ENCODE peak calls at places on chromosomes 4 and X, in five cellular contexts. One of them, this sample, is unnamed.
A peak's percentile ranks its signal among the peaks of the same experiment; 100 is the strongest.

GRCh38 chrX:81238166-81238565 is 36.3 kb downstream of the SH3BGRL start:
- DNase-seq in H1: no peak
- DNase-seq in left lung: no peak
- DNase-seq in AG04450: no peak
- DNase-seq in type B pancreatic cell: no peak
- DNase-seq in this sample: no peak

GRCh38 chr4:8910100-8910821 is 38.6 kb upstream of the HMX1 start:
- DNase-seq in left lung: no peak
- DNase-seq in AG04450: no peak
- DNase-seq in H1: no peak
- DNase-seq in type B pancreatic cell: peak; percentile 66
- DNase-seq in this sample: no peak

GRCh38 chr4:177322881-177323280 is 13.2 kb downstream of the NEIL3 start:
- DNase-seq in H1: no peak
- DNase-seq in AG04450: no peak
- DNase-seq in type B pancreatic cell: no peak
- DNase-seq in left lung: no peak
- DNase-seq in this sample: no peak

GRCh38 chr4:119041951-119042560 is 93.6 kb upstream of the MYOZ2 start:
- DNase-seq in left lung: no peak
- DNase-seq in H1: peak; percentile 53
- DNase-seq in type B pancreatic cell: no peak
- DNase-seq in AG04450: peak; percentile 61
- DNase-seq in this sample: no peak

GRCh38 chr4:145933134-145933533 is 5.5 kb downstream of the ZNF827 start:
- DNase-seq in type B pancreatic cell: no peak
- DNase-seq in AG04450: no peak
- DNase-seq in left lung: no peak
- DNase-seq in H1: no peak
- DNase-seq in this sample: no peak

GRCh38 chr4:26110493-26110892 is 196.5 kb downstream of the SMIM20 start:
- DNase-seq in H1: no peak
- DNase-seq in type B pancreatic cell: no peak
- DNase-seq in left lung: no peak
- DNase-seq in AG04450: no peak
- DNase-seq in this sample: no peak

GRCh38 chr4:116923389-116923788 is 162.0 kb downstream of the TRAM1L1 start:
- DNase-seq in AG04450: no peak
- DNase-seq in left lung: no peak
- DNase-seq in type B pancreatic cell: no peak
- DNase-seq in H1: no peak
- DNase-seq in this sample: no peak

GRCh38 chr4:136864580-136865185 is 667.6 kb downstream of the PCDH18 start:
- DNase-seq in AG04450: peak; percentile 58
- DNase-seq in type B pancreatic cell: no peak
- DNase-seq in left lung: no peak
- DNase-seq in H1: no peak
- DNase-seq in this sample: no peak

GRCh38 chr4:145805490-145805889 is 125.5 kb downstream of the C4orf51 start:
- DNase-seq in type B pancreatic cell: no peak
- DNase-seq in left lung: no peak
- DNase-seq in H1: peak; percentile 71
- DNase-seq in AG04450: no peak
- DNase-seq in this sample: no peak

GRCh38 chr4:77599378-77599777 is 6.2 kb upstream of the CXCL13 start:
- DNase-seq in H1: no peak
- DNase-seq in AG04450: no peak
- DNase-seq in left lung: no peak
- DNase-seq in type B pancreatic cell: no peak
- DNase-seq in this sample: no peak
- TF ChIP-seq CTCF in H1: peak; percentile 73
- TF ChIP-seq CTCF in AG04450: peak; percentile 70
- TF ChIP-seq CTCF in left lung: peak; percentile 58
- TF ChIP-seq CTCF in type B pancreatic cell: peak; percentile 70
- TF ChIP-seq CTCF in this sample: peak; percentile 54

DNA sequence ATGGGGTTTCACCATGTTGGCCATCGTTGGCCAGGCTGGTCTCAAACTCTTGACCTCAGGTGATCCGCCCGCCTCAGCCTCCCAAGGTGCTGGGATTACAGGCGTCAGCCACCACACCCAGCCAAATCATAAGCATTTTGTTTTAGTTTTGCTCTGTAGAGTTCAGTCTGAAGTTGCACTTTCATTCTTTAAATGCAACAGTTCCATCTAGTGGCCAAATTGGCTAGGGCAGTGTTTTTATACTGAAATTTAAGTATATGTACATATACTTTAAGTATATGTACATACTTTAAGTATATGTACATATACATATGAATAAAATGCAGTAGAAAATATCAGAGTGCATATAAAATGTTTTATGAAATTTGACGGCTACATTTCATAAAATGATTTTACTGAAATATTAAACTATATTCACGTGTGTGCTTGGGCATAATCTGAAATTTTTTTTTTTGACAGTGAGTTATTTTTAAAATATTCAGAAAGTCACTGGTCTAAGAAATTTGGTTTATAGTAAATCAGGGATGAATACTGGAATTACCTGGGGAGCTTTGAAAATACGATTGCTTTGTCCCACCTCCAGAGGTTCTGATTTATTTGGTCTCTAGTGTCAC is 145.5 kb downstream of the NWD2 start:
- DNase-seq in type B pancreatic cell: no peak
- DNase-seq in H1: no peak
- DNase-seq in left lung: no peak
- DNase-seq in AG04450: no peak
- DNase-seq in this sample: no peak
- TF ChIP-seq CTCF in type B pancreatic cell: peak; percentile 94
- TF ChIP-seq CTCF in H1: peak; percentile 47
- TF ChIP-seq CTCF in left lung: peak; percentile 50
- TF ChIP-seq CTCF in AG04450: peak; percentile 78
- TF ChIP-seq CTCF in this sample: peak; percentile 76

DNA sequence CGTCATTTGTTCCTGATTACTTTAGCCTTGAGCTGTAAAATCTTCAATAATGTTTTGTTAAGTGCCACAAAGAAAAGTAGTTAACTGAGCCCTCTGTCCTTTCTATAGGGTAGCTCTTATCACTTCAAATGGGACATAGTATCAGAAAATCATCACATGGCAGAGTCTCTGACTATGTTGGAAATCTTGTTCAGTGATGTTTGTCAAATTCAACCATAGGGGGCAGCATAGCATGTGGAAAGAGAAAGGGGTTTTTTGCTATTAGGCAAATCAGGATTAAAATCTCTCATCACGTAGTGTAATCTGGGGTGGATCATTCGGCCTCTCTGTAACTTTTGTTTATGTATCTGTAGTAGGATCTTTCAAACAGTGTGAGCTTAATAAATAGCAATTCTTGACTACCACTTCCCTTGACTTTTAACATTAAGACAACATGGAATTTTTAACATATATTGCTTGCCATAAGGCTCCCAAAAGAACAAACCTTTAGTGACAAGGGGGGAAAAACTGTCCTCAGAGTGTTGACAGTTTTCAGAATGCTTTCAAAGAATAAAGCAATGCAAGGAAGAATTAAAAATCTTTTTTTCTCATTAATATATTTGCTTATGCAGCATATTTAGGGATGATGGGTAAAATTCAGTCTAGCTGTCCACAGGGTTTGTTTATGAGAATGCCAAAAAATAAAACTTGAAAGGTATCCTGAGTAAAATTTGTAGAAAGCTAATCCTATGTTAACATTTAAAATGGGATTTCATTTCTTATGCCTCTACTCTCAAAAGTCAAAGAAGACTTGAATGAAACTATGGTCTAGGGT is 127.2 kb downstream of the FBXW7 start:
- DNase-seq in type B pancreatic cell: no peak
- DNase-seq in AG04450: no peak
- DNase-seq in H1: no peak
- DNase-seq in left lung: no peak
- DNase-seq in this sample: no peak
- TF ChIP-seq CTCF in type B pancreatic cell: peak; percentile 81
- TF ChIP-seq CTCF in AG04450: peak; percentile 68
- TF ChIP-seq CTCF in H1: peak; percentile 54
- TF ChIP-seq CTCF in left lung: peak; percentile 53
- TF ChIP-seq CTCF in this sample: peak; percentile 59

GRCh38 chr4:184959786-184960185 is 58.5 kb upstream of the HELT start:
- DNase-seq in AG04450: no peak
- DNase-seq in H1: no peak
- DNase-seq in type B pancreatic cell: no peak
- DNase-seq in left lung: no peak
- DNase-seq in this sample: no peak

GRCh38 chr4:184960505-184960971 is 57.8 kb upstream of the HELT start:
- DNase-seq in H1: no peak
- DNase-seq in left lung: no peak
- DNase-seq in type B pancreatic cell: no peak
- DNase-seq in AG04450: no peak
- DNase-seq in this sample: no peak

GRCh38 chr4:184959309-184959708 is 59.0 kb upstream of the HELT start:
- DNase-seq in left lung: no peak
- DNase-seq in type B pancreatic cell: peak; percentile 43
- DNase-seq in AG04450: no peak
- DNase-seq in H1: no peak
- DNase-seq in this sample: no peak

GRCh38 chr4:184962125-184962638 is 56.1 kb upstream of the HELT start:
- DNase-seq in AG04450: no peak
- DNase-seq in left lung: no peak
- DNase-seq in H1: no peak
- DNase-seq in type B pancreatic cell: no peak
- DNase-seq in this sample: no peak

DNA sequence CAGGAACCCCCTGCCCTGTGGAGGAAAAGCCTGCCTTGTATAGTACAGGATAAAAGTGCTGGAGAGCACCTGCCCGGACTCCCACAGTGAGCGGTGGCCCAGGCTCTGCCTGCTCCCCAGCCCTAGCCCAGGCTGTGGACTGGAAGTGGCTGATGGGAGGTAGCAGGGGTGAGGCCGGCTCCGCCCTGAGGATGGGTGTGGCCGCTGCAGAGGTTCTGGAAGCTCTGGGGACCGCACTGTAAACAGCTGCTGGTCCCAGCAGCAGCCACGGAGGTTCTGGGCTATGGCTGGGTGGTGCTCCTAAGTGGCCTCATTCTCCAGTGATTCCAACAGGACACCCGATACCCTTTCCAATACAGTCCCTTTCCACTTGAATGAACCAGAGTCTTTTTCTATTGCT is 56.6 kb upstream of the HELT start:
- DNase-seq in type B pancreatic cell: no peak
- DNase-seq in AG04450: no peak
- DNase-seq in H1: no peak
- DNase-seq in left lung: no peak
- DNase-seq in this sample: no peak
- TF ChIP-seq CTCF in type B pancreatic cell: no peak
- TF ChIP-seq CTCF in AG04450: no peak
- TF ChIP-seq CTCF in H1: no peak
- TF ChIP-seq CTCF in left lung: no peak
- TF ChIP-seq CTCF in this sample: no peak

DNA sequence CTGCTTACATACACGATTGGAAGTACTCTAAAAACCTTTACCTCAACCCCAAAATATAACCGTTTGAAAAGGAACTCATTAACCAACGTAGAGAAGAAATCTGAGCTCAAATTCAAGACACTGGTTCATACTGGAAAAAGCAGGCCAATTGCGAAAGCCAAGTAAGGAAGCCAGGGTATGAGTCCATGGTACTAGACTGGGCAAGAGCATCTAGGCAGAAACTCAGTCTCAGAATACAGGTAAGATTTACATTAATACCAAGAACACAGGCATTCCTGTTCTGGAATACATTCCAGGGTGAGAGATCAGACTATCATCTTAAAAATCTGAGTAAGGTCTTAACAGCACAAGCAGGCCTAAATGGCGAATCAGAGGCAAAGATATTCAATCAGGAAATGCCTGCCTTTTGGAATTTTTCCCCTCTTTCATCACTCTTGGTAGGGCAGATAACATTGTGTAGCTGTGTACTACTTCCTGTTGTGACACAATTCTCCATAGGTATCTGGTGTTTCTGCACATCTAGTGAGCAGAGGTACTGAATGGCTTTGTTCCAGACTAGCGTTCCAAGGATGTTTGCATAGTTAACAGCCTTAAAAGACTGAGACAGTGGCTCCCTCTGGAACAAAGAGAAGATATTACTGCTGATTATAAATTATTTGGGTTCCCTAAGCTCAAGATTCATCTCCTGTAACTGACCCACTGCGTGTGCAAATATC is 311.3 kb downstream of the PCDH19 start:
- DNase-seq in H1: no peak
- DNase-seq in left lung: no peak
- DNase-seq in AG04450: no peak
- DNase-seq in type B pancreatic cell: no peak
- DNase-seq in this sample: no peak
- TF ChIP-seq CTCF in H1: no peak
- TF ChIP-seq CTCF in left lung: no peak
- TF ChIP-seq CTCF in AG04450: no peak
- TF ChIP-seq CTCF in type B pancreatic cell: no peak
- TF ChIP-seq CTCF in this sample: no peak

GRCh38 chr4:89837385-89837995 is 529 bp upstream of the SNCA start:
- DNase-seq in type B pancreatic cell: peak; percentile 74
- DNase-seq in H1: peak; percentile 31
- DNase-seq in left lung: no peak
- DNase-seq in AG04450: no peak
- DNase-seq in this sample: no peak
- TF ChIP-seq CTCF in type B pancreatic cell: peak; percentile 35
- TF ChIP-seq CTCF in H1: no peak
- TF ChIP-seq CTCF in left lung: no peak
- TF ChIP-seq CTCF in AG04450: peak; percentile 17
- TF ChIP-seq CTCF in this sample: no peak

GRCh38 chr4:168711197-168712120 is 214.6 kb downstream of the PALLD start:
- DNase-seq in type B pancreatic cell: no peak
- DNase-seq in AG04450: no peak
- DNase-seq in left lung: no peak
- DNase-seq in H1: no peak
- DNase-seq in this sample: no peak

GRCh38 chr4:168713193-168713592 is 216.3 kb downstream of the PALLD start:
- DNase-seq in H1: no peak
- DNase-seq in type B pancreatic cell: no peak
- DNase-seq in left lung: no peak
- DNase-seq in AG04450: no peak
- DNase-seq in this sample: no peak

GRCh38 chr4:168708108-168708507 is 211.3 kb downstream of the PALLD start:
- DNase-seq in H1: no peak
- DNase-seq in type B pancreatic cell: no peak
- DNase-seq in AG04450: no peak
- DNase-seq in left lung: no peak
- DNase-seq in this sample: no peak

GRCh38 chr4:168712316-168712855 is 215.5 kb downstream of the PALLD start:
- DNase-seq in type B pancreatic cell: no peak
- DNase-seq in AG04450: no peak
- DNase-seq in left lung: no peak
- DNase-seq in H1: no peak
- DNase-seq in this sample: no peak

DNA sequence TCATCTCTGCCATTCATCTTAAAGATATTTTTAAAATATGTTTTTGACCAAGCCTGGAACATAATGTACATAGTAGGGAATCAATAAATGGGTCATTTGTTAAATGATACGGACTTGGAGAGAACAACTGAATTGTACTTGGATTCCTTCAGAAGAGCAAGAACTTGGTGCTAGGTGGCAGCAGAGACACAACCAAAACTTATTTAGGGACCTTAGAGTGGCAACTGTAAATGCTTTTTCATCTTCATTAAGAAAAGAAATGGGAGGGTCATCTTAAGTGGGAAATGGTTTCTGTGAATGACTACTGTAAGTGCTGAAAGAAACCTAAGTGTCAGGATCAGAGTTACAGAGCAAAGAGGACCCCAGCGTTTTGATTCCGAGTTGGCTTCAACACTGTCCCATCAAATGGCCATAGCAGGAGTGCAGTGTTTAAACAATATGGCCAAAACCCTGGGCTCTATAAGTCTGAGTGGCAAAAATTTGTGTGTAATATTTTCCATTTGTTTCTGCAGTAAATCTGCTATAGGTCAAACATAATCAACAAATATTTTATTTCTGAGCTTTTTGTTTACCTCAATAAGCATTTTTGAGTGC is 213.6 kb downstream of the PALLD start:
- DNase-seq in H1: no peak
- DNase-seq in type B pancreatic cell: no peak
- DNase-seq in left lung: no peak
- DNase-seq in AG04450: peak; percentile 39
- DNase-seq in this sample: no peak
- TF ChIP-seq CTCF in H1: peak; percentile 54
- TF ChIP-seq CTCF in type B pancreatic cell: peak; percentile 60
- TF ChIP-seq CTCF in left lung: no peak
- TF ChIP-seq CTCF in AG04450: peak; percentile 66
- TF ChIP-seq CTCF in this sample: no peak